ENCODE peak calls at places on chromosome 16, in eight cellular contexts. I is sigmoid colon; E is heart left ventricle; L is CD4-positive, alpha-beta T cell; F is stomach; M is cardiac muscle cell; P is effector memory CD4-positive, alpha-beta T cell; Q is psoas muscle. R is an unnamed sample. For H3K9me3, the result is how much of the 10 kb centered on the place peaks cover.

GRCh38 chr16:66551788-66552287 is 538 bp upstream of the CKLF start:
- DNase-seq in I (no peak), E (no peak), L (no peak), F (no peak), M (no peak), P (peak), Q (no peak), R (no peak)

GRCh38 chr16:56608876-56609462 is 585 bp downstream of the MT2A start:
- DNase-seq in I (no peak), E (no peak), L (no peak), F (no peak), M (no peak), P (no peak), Q (peak), R (no peak)

GRCh38 chr16:88681709-88682451 is 4.4 kb downstream of the SNAI3 start:
- DNase-seq in I (no peak), E (peak), L (peak), F (peak), M (no peak), P (no peak), Q (no peak), R (no peak)

GRCh38 chr16:73025111-73025505 is 22.8 kb downstream of the ZFHX3 start:
- DNase-seq in I (peak), E (no peak), L (no peak), F (no peak), M (no peak), P (no peak), Q (peak), R (no peak)

GRCh38 chr16:4373356-4373908 is 1.8 kb downstream of the VASN start:
- DNase-seq in I (no peak), E (no peak), L (no peak), F (no peak), M (no peak), P (no peak), Q (no peak), R (no peak)

GRCh38 chr16:49531425-49531824 is 157.8 kb downstream of the C16orf78 start:
- DNase-seq in I (no peak), E (no peak), L (no peak), F (no peak), M (no peak), P (no peak), Q (no peak), R (no peak)

GRCh38 chr16:51596247-51596646 is 445.2 kb upstream of the SALL1 start:
- DNase-seq in I (no peak), E (no peak), L (no peak), F (no peak), M (no peak), P (no peak), Q (no peak), R (no peak)

GRCh38 chr16:24993722-24994686 is 21.2 kb downstream of the ARHGAP17 start:
- DNase-seq in I (no peak), E (no peak), L (no peak), F (no peak), M (no peak), P (no peak), Q (no peak), R (no peak)

GRCh38 chr16:28202147-28202746 is 9.5 kb downstream of the XPO6 start:
- DNase-seq in I (no peak), E (no peak), L (no peak), F (no peak), M (no peak), P (no peak), Q (no peak), R (no peak)

GRCh38 chr16:66948034-66948821 is 12.8 kb upstream of the CES3 start:
- DNase-seq in I (no peak), E (no peak), L (no peak), F (peak), M (peak), P (no peak), Q (no peak), R (no peak)

GRCh38 chr16:28974007-28974436 is 556 bp upstream of the SPNS1 start:
- DNase-seq in I (no peak), E (peak), L (no peak), F (peak), M (peak), P (no peak), Q (peak), R (no peak)

GRCh38 chr16:77290451-77291110 is 91.4 kb downstream of the SYCE1L start:
- DNase-seq in I (no peak), E (no peak), L (no peak), F (no peak), M (no peak), P (no peak), Q (no peak), R (no peak)

GRCh38 chr16:31700530-31701388 is 172.8 kb upstream of the ZNF267 start:
- DNase-seq in I (peak), E (peak), L (peak), F (peak), M (peak), P (peak), Q (peak), R (peak)

GRCh38 chr16:67535201-67535600 is 6.6 kb downstream of the RIPOR1 start:
- DNase-seq in I (no peak), E (no peak), L (no peak), F (no peak), M (no peak), P (no peak), Q (no peak), R (no peak)

GRCh38 chr16:19664166-19664565 is 53.9 kb downstream of the KNOP1 start:
- DNase-seq in I (no peak), E (no peak), L (no peak), F (no peak), M (no peak), P (no peak), Q (no peak), R (no peak)

GRCh38 chr16:80167657-80168056 is 373.1 kb upstream of the DYNLRB2 start:
- DNase-seq in I (no peak), E (no peak), L (no peak), F (no peak), M (no peak), P (no peak), Q (no peak), R (no peak)

GRCh38 chr16:81657731-81658130 is 121.4 kb upstream of the PLCG2 start:
- DNase-seq in I (peak), E (no peak), L (no peak), F (no peak), M (no peak), P (no peak), Q (no peak), R (no peak)

GRCh38 chr16:66296591-66296990 is 69.9 kb upstream of the CDH5 start:
- DNase-seq in I (peak), E (no peak), L (no peak), F (peak), M (no peak), P (no peak), Q (no peak), R (no peak)

GRCh38 chr16:85234310-85235235 is 122.3 kb upstream of the CIBAR2 start:
- DNase-seq in I (peak), E (peak), L (no peak), F (peak), M (peak), P (no peak), Q (peak), R (no peak)

GRCh38 chr16:56532714-56533113 is 12.9 kb upstream of the BBS2 start:
- DNase-seq in I (no peak), E (no peak), L (no peak), F (no peak), M (no peak), P (no peak), Q (no peak), R (no peak)

GRCh38 chr16:68564367-68564985 is 25.4 kb downstream of the ZFP90 start:
- DNase-seq in I (no peak), E (no peak), L (no peak), F (no peak), M (peak), P (no peak), Q (no peak), R (no peak)

GRCh38 chr16:68563631-68564366 is 24.7 kb downstream of the ZFP90 start:
- DNase-seq in I (no peak), E (no peak), L (no peak), F (no peak), M (no peak), P (no peak), Q (no peak), R (no peak)
- H3K9me3 ChIP-seq in I (half or more), E (half or more), L (half or more), F (half or more), M (under half), P (half or more), Q (half or more), R (under half)

DNA sequence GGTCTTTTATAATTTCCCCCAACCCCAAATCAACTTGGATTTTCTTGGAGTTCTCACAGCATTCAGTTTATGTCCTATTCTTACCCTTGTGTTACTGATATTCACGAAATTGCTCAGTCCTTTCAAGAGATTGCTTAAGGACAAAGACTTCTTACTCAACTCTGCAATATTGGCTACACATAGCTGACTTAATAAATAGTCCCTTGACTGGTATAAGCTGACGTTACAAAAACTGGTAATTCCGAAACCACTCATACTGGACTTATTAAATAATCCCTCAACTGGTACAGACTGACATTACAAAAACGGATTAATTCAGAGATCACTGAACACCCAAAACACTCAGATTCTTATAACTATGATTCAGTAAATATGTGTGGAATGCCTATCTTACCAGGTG is 860 bp downstream of the TIGD7 start:
- DNase-seq in I (no peak), E (no peak), L (no peak), F (no peak), M (no peak), P (no peak), Q (no peak), R (no peak)
- H3K9me3 ChIP-seq in I (under half), E (half or more), L (under half), F (half or more), M (under half), P (under half), Q (half or more), R (under half)

GRCh38 chr16:35749253-35750141 is 2290.1 kb downstream of the TP53TG3F start:
- DNase-seq in I (no peak), E (no peak), L (no peak), F (no peak), M (no peak), P (no peak), Q (no peak), R (no peak)

GRCh38 chr16:35748621-35749252 is 2289.3 kb downstream of the TP53TG3F start:
- DNase-seq in I (no peak), E (no peak), L (no peak), F (no peak), M (no peak), P (no peak), Q (no peak), R (no peak)

GRCh38 chr16:35746963-35747657 is 2287.7 kb downstream of the TP53TG3F start:
- DNase-seq in I (no peak), E (no peak), L (no peak), F (no peak), M (no peak), P (no peak), Q (no peak), R (no peak)

GRCh38 chr16:35746281-35746962 is 2287.0 kb downstream of the TP53TG3F start:
- DNase-seq in I (no peak), E (no peak), L (no peak), F (no peak), M (no peak), P (no peak), Q (no peak), R (no peak)

GRCh38 chr16:35747658-35748455 is 2288.4 kb downstream of the TP53TG3F start:
- DNase-seq in I (no peak), E (no peak), L (no peak), F (no peak), M (no peak), P (no peak), Q (no peak), R (no peak)
- H3K9me3 ChIP-seq in I (under half), E (under half), L (half or more), F (half or more), M (under half), P (under half), Q (under half), R (under half)

GRCh38 chr16:78669994-78670393 is 570.5 kb downstream of the WWOX start:
- DNase-seq in I (no peak), E (peak), L (no peak), F (no peak), M (no peak), P (no peak), Q (peak), R (no peak)

GRCh38 chr16:78665373-78665772 is 565.9 kb downstream of the WWOX start:
- DNase-seq in I (no peak), E (no peak), L (no peak), F (no peak), M (no peak), P (no peak), Q (no peak), R (no peak)

GRCh38 chr16:78668393-78668792 is 568.9 kb downstream of the WWOX start:
- DNase-seq in I (no peak), E (no peak), L (no peak), F (no peak), M (no peak), P (no peak), Q (no peak), R (no peak)

GRCh38 chr16:78666318-78666717 is 566.9 kb downstream of the WWOX start:
- DNase-seq in I (no peak), E (no peak), L (no peak), F (no peak), M (no peak), P (no peak), Q (no peak), R (no peak)

DNA sequence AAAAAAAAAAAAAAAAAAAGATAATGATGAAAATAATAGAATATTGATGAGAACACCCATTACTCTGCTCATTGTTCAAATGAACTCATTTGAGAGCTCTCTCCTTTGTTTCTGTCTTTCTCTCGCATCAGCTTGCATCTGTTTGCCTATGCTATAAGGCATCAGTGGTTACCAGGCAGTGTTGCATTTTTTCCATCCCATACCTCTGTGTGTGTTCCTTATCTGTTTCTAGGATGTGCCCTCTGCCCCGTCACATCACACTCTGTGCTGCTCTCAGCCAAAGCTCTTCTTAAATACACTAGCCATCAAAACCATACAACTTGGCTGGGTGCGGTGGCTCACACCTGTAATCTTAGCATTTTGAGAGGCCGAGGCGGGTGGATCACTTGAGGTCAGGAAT is 568.2 kb downstream of the WWOX start:
- DNase-seq in I (no peak), E (no peak), L (no peak), F (no peak), M (no peak), P (no peak), Q (no peak), R (no peak)
- H3K9me3 ChIP-seq in I (under half), E (under half), L (under half), F (under half), M (under half), P (under half), Q (under half), R (under half)